ENCODE peak calls at places on chromosomes 1 and 21, in five cellular contexts. M is fibroblast of lung; N is left ventricle myocardium inferior; C is CD8-positive, alpha-beta T cell; J is BJ. Y is an unnamed sample.

GRCh38 chr1:9196129-9197040 is 38.2 kb upstream of the H6PD start:
- DNase-seq in J (no peak), C (peak), M (peak), N (peak), Y (no peak)

GRCh38 chr1:2596530-2597333 is 10.2 kb downstream of the PRXL2B start:
- DNase-seq in C (no peak), J (no peak), M (no peak), N (no peak), Y (no peak)

GRCh38 chr1:168628807-168629206 is 52.4 kb downstream of the XCL1 start:
- DNase-seq in C (no peak), M (peak), N (no peak), J (no peak), Y (no peak)

GRCh38 chr21:36463991-36464390 is 15.9 kb downstream of the CLDN14 start:
- DNase-seq in J (no peak), C (no peak), N (no peak), M (no peak), Y (no peak)

GRCh38 chr1:37159102-37159501 is 124.8 kb upstream of the GRIK3 start:
- DNase-seq in M (no peak), J (no peak), N (no peak), C (no peak), Y (no peak)

GRCh38 chr1:89022167-89022959 is at the start of gene GBP3:
- DNase-seq in J (no peak), N (no peak), C (no peak), M (peak), Y (peak)

GRCh38 chr1:26220199-26220912 is 13.6 kb upstream of the CEP85 start:
- DNase-seq in C (no peak), N (no peak), M (no peak), J (no peak), Y (no peak)

GRCh38 chr1:59177756-59178155 is 119.1 kb upstream of the FGGY start:
- DNase-seq in M (no peak), J (no peak), C (no peak), N (no peak), Y (no peak)

GRCh38 chr1:46187106-46187869 is 10.9 kb downstream of the POMGNT1 start:
- DNase-seq in N (no peak), M (no peak), C (no peak), J (no peak), Y (no peak)

GRCh38 chr1:25688390-25689119 is 72.0 kb downstream of the MAN1C1 start:
- DNase-seq in M (peak), C (no peak), J (no peak), N (no peak), Y (no peak)

GRCh38 chr1:108316545-108316944 is 72.7 kb upstream of the NBPF4 start:
- DNase-seq in N (no peak), M (peak), J (no peak), C (no peak), Y (no peak)

GRCh38 chr21:44427241-44428120 is 27.8 kb upstream of the LRRC3 start:
- DNase-seq in M (no peak), N (peak), C (no peak), J (no peak), Y (no peak)

GRCh38 chr1:106755682-106756406 is 300.6 kb upstream of the PRMT6 start:
- DNase-seq in M (peak), N (no peak), C (no peak), J (peak), Y (peak)

GRCh38 chr21:42412636-42412933 is 8.9 kb downstream of the UBASH3A start:
- DNase-seq in J (no peak), C (no peak), N (no peak), M (no peak), Y (no peak)

GRCh38 chr1:36248250-36248894 is 24.1 kb downstream of the THRAP3 start:
- DNase-seq in C (no peak), N (peak), J (peak), M (peak), Y (no peak)

GRCh38 chr1:14836426-14837140 is 238.1 kb downstream of the KAZN start:
- DNase-seq in N (no peak), C (no peak), J (no peak), M (no peak), Y (no peak)

GRCh38 chr1:41889506-41890414 is 29.0 kb downstream of the HIVEP3 start:
- DNase-seq in M (no peak), C (no peak), J (no peak), N (no peak), Y (no peak)

GRCh38 chr21:25944672-25945213 is 210.0 kb downstream of the GABPA start:
- DNase-seq in C (no peak), M (peak), N (no peak), J (no peak), Y (no peak)

GRCh38 chr1:30888391-30888790 is 20.2 kb downstream of the SDC3 start:
- DNase-seq in C (no peak), J (peak), N (peak), M (peak), Y (peak)

GRCh38 chr1:58882322-58882951 is 98.6 kb upstream of the JUN start:
- DNase-seq in J (no peak), M (no peak), N (no peak), C (no peak), Y (no peak)

GRCh38 chr1:66464802-66465201 is 69.2 kb upstream of the SGIP1 start:
- DNase-seq in M (peak), J (peak), C (no peak), N (no peak), Y (peak)

GRCh38 chr1:180156631-180157091 is 2.0 kb downstream of the QSOX1 start:
- DNase-seq in C (no peak), J (no peak), M (peak), N (no peak), Y (no peak)
- H3K4me3 ChIP-seq in C (no peak), J (peak), M (peak), N (peak), Y (peak)

GRCh38 chr1:71587961-71588360 is 507.1 kb upstream of the ZRANB2 start:
- DNase-seq in N (no peak), M (peak), C (no peak), J (peak), Y (peak)
- TF ChIP-seq CTCF in N (peak), M (peak), C (no peak), J (peak), Y (peak)

GRCh38 chr1:24002664-24003063 is 22.5 kb upstream of the SRSF10 start:
- DNase-seq in N (no peak), C (no peak), M (no peak), J (no peak), Y (no peak)

GRCh38 chr1:24007079-24007478 is 27.0 kb upstream of the SRSF10 start:
- DNase-seq in M (no peak), C (no peak), N (no peak), J (no peak), Y (no peak)

GRCh38 chr1:24004132-24004531 is 24.0 kb upstream of the SRSF10 start:
- DNase-seq in J (no peak), C (no peak), M (no peak), N (no peak), Y (no peak)

GRCh38 chr1:24005163-24005562 is 25.0 kb upstream of the SRSF10 start:
- DNase-seq in N (no peak), M (no peak), C (no peak), J (no peak), Y (no peak)

DNA sequence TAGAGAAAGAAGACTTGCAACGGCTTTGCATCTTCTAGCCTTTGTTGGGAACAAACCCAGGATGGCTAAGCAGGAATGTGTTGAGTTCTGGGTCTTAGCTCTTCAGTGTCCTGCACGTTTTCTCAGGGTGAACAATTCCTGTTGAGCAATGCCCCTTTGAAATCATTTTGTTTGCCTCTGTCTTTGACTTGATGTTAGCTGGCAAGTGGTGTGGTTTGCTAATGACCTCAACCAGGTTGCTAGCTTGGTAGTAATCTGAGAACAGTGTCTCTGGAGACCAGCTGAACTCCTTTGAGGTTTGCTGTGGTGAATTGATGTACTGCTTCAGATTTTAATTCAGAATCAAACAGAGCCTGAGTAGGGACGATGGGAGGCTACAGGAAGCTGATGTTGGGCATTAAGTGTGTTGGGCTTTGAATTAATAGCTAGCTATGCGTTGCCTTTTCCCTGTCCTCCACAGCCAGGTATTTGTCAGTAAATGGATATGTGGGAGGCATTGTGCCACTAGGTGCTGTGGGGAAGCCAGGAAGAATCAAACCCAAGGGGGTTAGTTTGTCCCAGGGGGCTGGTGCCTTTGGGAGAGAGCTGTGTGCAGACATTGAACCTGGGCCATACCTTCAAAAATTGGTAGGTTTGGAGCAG is 23.3 kb upstream of the SRSF10 start:
- DNase-seq in M (peak), J (no peak), C (no peak), N (no peak), Y (no peak)
- H3K4me3 ChIP-seq in M (no peak), J (no peak), C (no peak), N (no peak), Y (no peak)

GRCh38 chr1:71343686-71344416 is 263.0 kb upstream of the ZRANB2 start:
- DNase-seq in C (no peak), N (no peak), J (no peak), M (no peak), Y (no peak)
- TF ChIP-seq CTCF in C (no peak), N (no peak), J (peak), M (no peak), Y (no peak)

DNA sequence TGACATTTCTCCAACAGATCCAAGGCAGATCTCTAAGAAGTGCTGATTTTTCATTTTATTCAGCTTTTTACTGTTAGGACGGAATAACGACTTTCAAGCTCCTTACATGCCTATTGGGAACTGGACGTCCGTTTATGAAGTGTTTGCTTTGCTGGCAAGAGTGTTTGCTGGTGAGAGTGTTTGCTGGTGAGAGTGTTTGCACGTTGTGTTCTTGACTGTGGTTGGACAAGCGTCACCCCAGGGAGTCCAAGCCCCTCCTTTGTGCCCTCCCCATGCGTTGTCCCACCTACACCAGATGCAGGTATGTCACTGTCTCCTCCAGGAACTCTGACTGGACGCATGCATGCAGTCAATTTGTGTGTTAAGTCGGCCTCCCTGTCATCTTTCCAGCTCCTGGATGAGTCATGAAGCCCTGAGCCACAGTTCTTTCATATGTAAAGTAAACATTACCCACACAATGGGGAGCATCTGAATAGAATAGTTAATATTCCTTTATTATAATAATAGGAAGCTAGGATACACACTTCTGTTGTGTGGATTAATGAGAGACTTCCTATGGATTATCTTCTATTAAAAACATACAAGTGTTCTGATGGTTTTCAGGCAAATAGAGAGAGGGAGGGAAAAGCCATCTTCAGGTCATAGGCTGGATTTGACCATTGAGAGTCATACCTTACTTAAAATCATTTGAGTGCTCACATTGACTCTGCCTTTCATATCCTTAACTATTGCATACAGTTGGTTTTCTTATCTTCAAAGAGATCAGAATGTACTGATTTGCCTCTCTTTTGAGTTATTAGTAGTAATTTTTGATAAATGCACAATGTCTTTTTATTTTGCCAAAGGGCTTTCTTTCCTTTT is 119.2 kb downstream of the GALNT2 start:
- DNase-seq in J (peak), M (peak), C (no peak), N (no peak), Y (peak)
- H3K4me3 ChIP-seq in J (no peak), M (no peak), C (no peak), N (no peak), Y (no peak)

GRCh38 chr1:147236959-147237791 is 5.3 kb upstream of the CHD1L start:
- DNase-seq in N (no peak), J (no peak), M (no peak), C (no peak), Y (no peak)
- TF ChIP-seq CTCF in N (no peak), J (no peak), M (no peak), C (no peak), Y (no peak)